ENCODE peak calls at places on chromosome 5, in nine cellular contexts. M, C, F, B, U, T, E, Q and R are unnamed samples.

GRCh38 chr5:131825404-131826013 is 28.7 kb upstream of the FNIP1 start:
- DNase-seq in U (no peak), T (no peak), F (no peak), E (no peak), C (no peak), M (no peak), B (no peak), Q (peak), R (no peak)

GRCh38 chr5:14190194-14191164 is 47.3 kb downstream of the TRIO start:
- DNase-seq in B (no peak), M (no peak), F (peak), T (no peak), E (no peak), C (peak), U (no peak), Q (peak), R (no peak)

GRCh38 chr5:93705896-93706295 is 35.5 kb downstream of the POU5F2 start:
- DNase-seq in B (no peak), M (no peak), E (no peak), U (no peak), T (no peak), Q (no peak), F (no peak), C (peak), R (no peak)

GRCh38 chr5:9782806-9783560 is 152.8 kb upstream of the TAS2R1 start:
- DNase-seq in Q (peak), C (peak), F (no peak), M (peak), B (no peak), T (no peak), E (no peak), U (no peak), R (no peak)

GRCh38 chr5:518721-519120 is 5.5 kb downstream of the SLC9A3 start:
- DNase-seq in U (no peak), B (no peak), C (no peak), T (no peak), M (peak), Q (no peak), E (no peak), F (no peak), R (no peak)

GRCh38 chr5:145245354-145245753 is 589.8 kb downstream of the PRELID2 start:
- DNase-seq in Q (peak), M (no peak), U (no peak), B (no peak), T (no peak), C (no peak), F (no peak), E (no peak), R (no peak)

GRCh38 chr5:120516799-120517198 is 52.7 kb downstream of the PRR16 start:
- DNase-seq in M (no peak), F (no peak), U (no peak), E (no peak), T (no peak), B (no peak), Q (peak), C (peak), R (no peak)

GRCh38 chr5:125896381-125896780 is 526.8 kb upstream of the GRAMD2B start:
- DNase-seq in T (no peak), M (no peak), C (no peak), F (no peak), B (no peak), Q (no peak), U (no peak), E (no peak), R (no peak)

GRCh38 chr5:112420111-112420864 is 1.2 kb upstream of the EPB41L4A start:
- DNase-seq in Q (peak), M (peak), U (peak), T (no peak), C (peak), F (peak), B (peak), E (peak), R (peak)

GRCh38 chr5:161783297-161783696 is 64.6 kb upstream of the GABRA1 start:
- DNase-seq in M (no peak), E (no peak), Q (no peak), C (no peak), B (no peak), F (no peak), U (no peak), T (no peak), R (no peak)

GRCh38 chr5:175516933-175517823 is 38.8 kb downstream of the SFXN1 start:
- DNase-seq in Q (peak), U (no peak), F (no peak), B (peak), C (no peak), M (no peak), T (no peak), E (no peak), R (no peak)

GRCh38 chr5:140166911-140167310 is 8.1 kb upstream of the CYSTM1 start:
- DNase-seq in U (no peak), T (no peak), F (no peak), M (no peak), Q (no peak), B (no peak), E (no peak), C (no peak), R (no peak)

GRCh38 chr5:82413302-82414042 is 135.3 kb upstream of the RPS23 start:
- DNase-seq in E (no peak), M (no peak), B (no peak), F (no peak), T (no peak), U (no peak), C (peak), Q (peak), R (no peak)

GRCh38 chr5:76804266-76804665 is 14.6 kb upstream of the F2RL1 start:
- DNase-seq in B (no peak), Q (peak), M (no peak), U (no peak), T (no peak), F (no peak), C (no peak), E (no peak), R (no peak)

GRCh38 chr5:218457-219289 is 553 bp downstream of the SDHA start:
- DNase-seq in U (no peak), M (peak), C (no peak), E (peak), F (peak), T (no peak), Q (peak), B (peak), R (peak)

GRCh38 chr5:178249191-178249989 is 16.8 kb upstream of the PHYKPL start:
- DNase-seq in U (no peak), F (no peak), M (no peak), E (no peak), Q (peak), B (peak), T (no peak), C (peak), R (no peak)

GRCh38 chr5:63398346-63398745 is 563.9 kb downstream of the HTR1A start:
- DNase-seq in U (no peak), C (no peak), F (no peak), Q (peak), T (no peak), E (no peak), M (no peak), B (no peak), R (no peak)

GRCh38 chr5:57348376-57348775 is 134.2 kb downstream of the ACTBL2 start:
- DNase-seq in B (no peak), T (no peak), C (no peak), M (no peak), Q (no peak), U (no peak), E (no peak), F (no peak), R (no peak)

GRCh38 chr5:119315516-119315949 is 40.3 kb upstream of the TNFAIP8 start:
- DNase-seq in Q (peak), B (peak), C (no peak), T (peak), M (no peak), F (peak), U (peak), E (no peak), R (no peak)

GRCh38 chr5:133831506-133832224 is 136.8 kb downstream of the C5orf15 start:
- DNase-seq in Q (no peak), T (no peak), U (no peak), E (no peak), B (no peak), C (peak), F (no peak), M (no peak), R (no peak)

GRCh38 chr5:153088538-153088937 is 401.9 kb upstream of the GRIA1 start:
- DNase-seq in E (no peak), C (no peak), B (no peak), M (no peak), F (no peak), Q (no peak), U (no peak), T (no peak), R (no peak)

GRCh38 chr5:88892669-88893068 is 9.7 kb upstream of the MEF2C start:
- DNase-seq in Q (no peak), B (no peak), C (no peak), T (no peak), F (no peak), M (no peak), E (no peak), U (no peak), R (no peak)

GRCh38 chr5:95725071-95725820 is 5.9 kb upstream of the RHOBTB3 start:
- DNase-seq in Q (no peak), T (no peak), U (no peak), B (no peak), M (no peak), F (no peak), E (no peak), C (no peak), R (no peak)

GRCh38 chr5:157944938-157945337 is 86.0 kb upstream of the CLINT1 start:
- DNase-seq in E (no peak), U (no peak), F (no peak), M (no peak), T (no peak), C (no peak), B (no peak), Q (no peak), R (no peak)

GRCh38 chr5:67730917-67731474 is 484.6 kb upstream of the PIK3R1 start:
- DNase-seq in Q (no peak), T (no peak), B (no peak), M (no peak), U (no peak), E (no peak), F (no peak), C (no peak), R (no peak)

GRCh38 chr5:132387649-132388117 is 18.2 kb downstream of the SLC22A5 start:
- DNase-seq in F (peak), E (no peak), T (no peak), B (no peak), U (no peak), M (peak), C (peak), Q (peak), R (peak)

GRCh38 chr5:136814621-136815378 is 449.5 kb upstream of the TRPC7 start:
- DNase-seq in U (no peak), M (no peak), T (no peak), F (no peak), C (peak), Q (peak), B (no peak), E (no peak), R (no peak)

GRCh38 chr5:172170251-172170701 is 17.7 kb downstream of the STK10 start:
- DNase-seq in U (no peak), M (no peak), C (no peak), F (no peak), T (no peak), E (no peak), Q (no peak), B (no peak), R (no peak)

GRCh38 chr5:170254056-170254455 is 21.3 kb downstream of the C5orf58 start:
- DNase-seq in F (peak), Q (no peak), B (no peak), U (no peak), M (no peak), T (peak), E (no peak), C (no peak), R (no peak)

GRCh38 chr5:133830281-133830680 is 138.1 kb downstream of the C5orf15 start:
- DNase-seq in E (no peak), M (no peak), Q (no peak), F (no peak), C (no peak), U (no peak), T (no peak), B (no peak), R (no peak)